ENCODE peak calls at places on chromosomes 1 and 21, in eight cellular contexts. H is transverse colon; E is pancreas; M is GM23248; U is CD8-positive, alpha-beta memory T cell; V is hepatocyte; P is esophagus squamous epithelium; W is IMR-90. S is an unnamed sample.

GRCh38 chr1:6504887-6505286 is 13.4 kb upstream of the PLEKHG5 start:
- DNase-seq in W (no peak), H (no peak), M (no peak), P (no peak), V (no peak), U (no peak), E (no peak), S (no peak)

GRCh38 chr1:6144622-6145021 is 35.5 kb downstream of the CHD5 start:
- DNase-seq in V (no peak), U (no peak), H (no peak), W (no peak), P (no peak), E (no peak), M (no peak), S (no peak)

GRCh38 chr21:19475525-19475924 is 1071.9 kb upstream of the TMPRSS15 start:
- DNase-seq in H (no peak), P (no peak), M (no peak), W (no peak), V (peak; percentile 10), E (no peak), U (no peak), S (no peak)

GRCh38 chr1:6820899-6821298 is 35.6 kb downstream of the CAMTA1 start:
- DNase-seq in M (no peak), W (no peak), V (no peak), H (no peak), E (no peak), P (no peak), U (no peak), S (no peak)

GRCh38 chr1:10168912-10169514 is 41.4 kb upstream of the KIF1B start:
- DNase-seq in H (no peak), U (no peak), W (no peak), E (no peak), P (no peak), M (no peak), V (no peak), S (no peak)

GRCh38 chr1:1839311-1839965 is 51.4 kb downstream of the GNB1 start:
- DNase-seq in P (no peak), E (no peak), V (no peak), M (peak; percentile 26), H (no peak), U (no peak), W (no peak), S (no peak)

GRCh38 chr1:91165033-91165654 is 143.3 kb upstream of the ZNF644 start:
- DNase-seq in H (peak; percentile 86), V (peak; percentile 88), U (peak; percentile 33), W (peak; percentile 45), E (peak; percentile 52), P (no peak), M (peak; percentile 74), S (peak; percentile 88)

GRCh38 chr1:41980872-41981653 is 62.3 kb upstream of the HIVEP3 start:
- DNase-seq in H (no peak), E (no peak), V (no peak), P (no peak), U (no peak), M (no peak), W (no peak), S (no peak)

GRCh38 chr1:77222496-77222895 is 3.3 kb upstream of the PIGK start:
- DNase-seq in U (no peak), W (no peak), E (no peak), P (no peak), H (no peak), M (no peak), V (no peak), S (no peak)

GRCh38 chr21:35048183-35048601 is 910 bp downstream of the RUNX1 start:
- DNase-seq in V (peak; percentile 19), W (no peak), E (no peak), U (no peak), H (no peak), M (peak; percentile 36), P (no peak), S (peak; percentile 60)
- H3K4me3 ChIP-seq in V (no peak overlapping the region), W (peak overlapping the region; percentile 13), E (no peak overlapping the region), U (peak overlapping the region; percentile 83), H (no peak overlapping the region), M (peak overlapping the region; percentile 47), P (peak overlapping the region; percentile 37), S (peak overlapping the region; percentile 38)

DNA sequence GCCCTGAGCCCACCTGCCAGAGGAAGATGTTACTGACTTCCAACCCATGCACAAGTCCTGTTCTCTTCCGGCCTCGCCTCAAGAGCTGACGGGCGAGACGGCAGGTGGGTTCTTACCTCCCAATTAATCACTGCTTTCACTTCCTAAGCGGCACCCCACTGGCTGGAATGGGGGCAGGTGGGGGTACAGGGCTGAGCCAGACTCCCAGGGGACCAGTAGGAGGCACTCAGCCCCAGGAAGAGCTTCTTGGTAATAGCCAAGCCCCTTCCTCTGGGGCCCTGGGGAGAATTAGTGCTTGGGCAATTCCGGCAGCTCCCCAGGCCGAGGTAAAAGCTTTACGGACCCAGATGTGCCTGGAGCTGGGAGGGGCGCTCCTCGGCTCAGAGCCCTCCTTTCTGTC is 9.7 kb downstream of the CNTN2 start:
- DNase-seq in M (no peak), W (no peak), E (no peak), V (no peak), U (no peak), H (no peak), P (no peak), S (no peak)
- H3K27ac ChIP-seq in M (no peak overlapping the region), W (no peak overlapping the region), E (no peak overlapping the region), V (no peak overlapping the region), U (no peak overlapping the region), H (no peak overlapping the region), P (no peak overlapping the region), S (no peak overlapping the region)

DNA sequence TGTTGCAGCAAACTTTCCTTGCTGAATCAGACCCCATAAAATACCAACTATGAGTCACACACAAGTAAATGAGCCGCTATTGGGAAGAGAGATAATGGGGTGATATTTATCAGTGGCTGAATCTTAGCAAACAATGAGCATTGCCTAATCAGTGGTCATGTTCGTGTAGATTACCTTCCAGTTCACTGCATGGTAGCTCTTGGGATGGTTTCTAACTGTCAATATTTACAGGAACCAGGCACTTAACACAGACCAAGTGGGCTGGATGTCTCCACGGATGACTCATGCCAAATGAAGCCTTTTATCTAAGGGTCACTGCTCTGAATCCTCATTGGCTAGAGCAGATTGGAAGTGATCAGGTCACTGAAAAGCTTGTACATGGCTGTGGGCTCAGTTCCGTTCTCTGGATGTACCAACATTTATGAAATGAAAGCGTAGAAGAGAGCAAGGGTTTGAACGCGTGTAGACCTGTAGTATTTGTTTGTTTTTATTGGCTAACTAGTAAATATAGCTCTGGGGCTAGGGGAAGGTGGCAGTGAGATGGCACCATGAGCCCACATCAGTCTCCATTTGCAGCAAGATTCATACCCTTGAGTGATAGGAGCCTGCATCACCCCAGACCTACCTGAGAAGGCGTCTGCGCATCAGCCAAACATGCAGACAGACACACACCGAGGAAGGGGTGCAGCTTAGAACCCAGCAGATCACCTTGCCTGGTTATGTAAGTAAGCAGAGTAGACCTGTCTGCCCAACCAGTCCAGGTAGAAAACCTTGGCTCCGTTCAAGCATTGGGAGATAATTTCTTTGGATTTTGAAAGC is 153.3 kb downstream of the TOMM20 start:
- DNase-seq in M (peak; percentile 91), P (no peak), E (no peak), W (peak; percentile 95), V (peak; percentile 85), H (no peak), U (no peak), S (no peak)
- H3K4me1 ChIP-seq in M (peaks cover 62% of the 10 kb centered on the region), P (peaks cover 82% of the 10 kb centered on the region), E (peaks cover 50% of the 10 kb centered on the region), W (peaks cover 49% of the 10 kb centered on the region), V (peaks cover 68% of the 10 kb centered on the region), H (peaks cover 90% of the 10 kb centered on the region), U (peaks cover 55% of the 10 kb centered on the region), S (peaks cover 37% of the 10 kb centered on the region)

GRCh38 chr1:235919127-235919796 is 52.6 kb upstream of the LYST start:
- DNase-seq in M (no peak), E (no peak), P (no peak), V (no peak), H (no peak), W (no peak), U (no peak), S (no peak)

GRCh38 chr1:235923466-235924008 is 56.8 kb upstream of the LYST start:
- DNase-seq in W (peak; percentile 79), P (no peak), V (peak; percentile 28), E (no peak), U (peak; percentile 40), H (peak; percentile 72), M (no peak), S (peak; percentile 47)

GRCh38 chr1:235919797-235920475 is 53.2 kb upstream of the LYST start:
- DNase-seq in U (no peak), W (peak; percentile 84), E (no peak), P (no peak), H (no peak), M (peak; percentile 93), V (peak; percentile 46), S (no peak)

GRCh38 chr1:235918481-235918880 is 51.8 kb upstream of the LYST start:
- DNase-seq in E (no peak), V (no peak), H (no peak), U (no peak), M (no peak), P (no peak), W (no peak), S (no peak)

DNA sequence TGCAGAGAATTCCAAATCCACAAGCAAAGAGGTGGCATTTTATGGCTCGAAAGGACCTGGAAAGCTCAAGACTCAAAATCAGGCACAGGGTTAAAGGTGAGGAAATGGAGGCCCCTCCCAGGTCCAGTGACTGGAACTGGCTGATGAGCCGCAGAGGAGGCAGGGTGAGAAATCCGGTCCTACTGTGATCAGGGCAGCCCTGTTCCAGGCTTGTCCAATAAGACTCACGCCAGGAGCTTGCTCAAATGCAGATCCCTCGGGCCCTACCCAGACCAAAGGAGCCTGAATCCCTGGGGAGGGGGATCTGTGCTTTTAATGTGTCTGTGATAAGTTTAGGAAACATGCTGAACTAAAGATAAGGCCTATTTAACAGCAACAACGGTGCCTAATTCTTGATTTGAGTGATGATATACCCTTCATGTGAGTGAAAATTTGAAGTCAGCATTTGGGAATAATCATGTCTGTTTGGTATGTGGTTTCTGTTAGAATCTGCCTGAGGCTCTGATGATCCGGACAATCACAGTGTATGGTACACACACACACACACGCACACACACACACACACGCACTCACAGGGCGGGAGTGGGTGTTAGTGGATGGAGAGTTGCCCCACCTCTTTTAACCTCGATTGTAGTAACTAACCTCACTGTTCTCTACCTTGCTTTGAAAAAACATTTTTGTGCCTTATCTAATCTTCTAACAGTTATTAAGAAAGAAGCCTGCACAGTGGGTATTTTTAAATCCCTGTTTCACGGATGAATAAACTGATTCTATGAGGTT is 54.1 kb upstream of the LYST start:
- DNase-seq in V (no peak), W (no peak), U (no peak), P (no peak), H (peak; percentile 35), E (no peak), M (no peak), S (no peak)
- H3K4me3 ChIP-seq in V (no peak overlapping the region), W (no peak overlapping the region), U (no peak overlapping the region), P (no peak overlapping the region), H (no peak overlapping the region), E (no peak overlapping the region), M (no peak overlapping the region), S (no peak overlapping the region)

DNA sequence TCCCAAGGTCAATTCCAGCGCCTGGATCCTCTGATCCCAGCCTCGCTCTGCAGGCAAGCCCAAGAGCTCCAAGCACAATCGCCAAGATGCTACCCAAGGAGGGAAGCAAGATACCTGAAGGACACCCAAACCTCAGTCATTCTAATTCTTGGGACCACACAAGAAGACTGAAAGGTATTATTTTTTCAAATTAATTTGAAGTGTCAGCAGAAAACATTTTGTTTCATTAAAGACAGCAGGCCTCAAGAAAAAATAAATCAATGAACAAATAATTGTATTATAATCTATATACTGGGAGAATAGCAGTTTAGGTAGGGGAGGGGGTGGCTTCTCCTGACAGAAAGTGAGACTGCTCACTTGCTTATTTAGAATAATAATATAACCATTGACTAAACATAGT is 347.8 kb downstream of the HHAT start:
- DNase-seq in M (no peak), U (no peak), P (no peak), E (no peak), W (no peak), V (no peak), H (no peak), S (no peak)
- H3K27ac ChIP-seq in M (no peak overlapping the region), U (no peak overlapping the region), P (no peak overlapping the region), E (no peak overlapping the region), W (no peak overlapping the region), V (no peak overlapping the region), H (no peak overlapping the region), S (no peak overlapping the region)

S was measured in Peyer's patch.